ENCODE peak calls at places on chromosomes 3 and 15, in eight cellular contexts. V is HFF-Myc, X is fibroblast of villous mesenchyme, I is thoracic aorta, N is endothelial cell, Q is cardiac muscle cell, G is astrocyte, M is endodermal cell. B is an unnamed sample.

GRCh38 chr3:12556243-12556722 is 604 bp upstream of the MKRN2 start:
- DNase-seq in V (no peak), X (no peak), I (no peak), N (no peak), Q (no peak), G (no peak), M (no peak), B (no peak)

GRCh38 chr3:150314248-150315027 is 93.7 kb upstream of the TSC22D2 start:
- DNase-seq in V (no peak), X (no peak), I (no peak), N (no peak), Q (peak; percentile 36), G (no peak), M (no peak), B (no peak)

GRCh38 chr15:51089699-51090098 is 5.0 kb downstream of the TNFAIP8L3 start:
- DNase-seq in V (no peak), X (peak; percentile 28), I (no peak), N (no peak), Q (no peak), G (peak; percentile 37), M (no peak), B (no peak)

GRCh38 chr15:58758141-58758540 is 8.6 kb upstream of the ADAM10 start:
- DNase-seq in V (no peak), X (peak; percentile 58), I (no peak), N (no peak), Q (no peak), G (no peak), M (no peak), B (no peak)

GRCh38 chr3:25661694-25662455 is 2.8 kb downstream of the TOP2B start:
- DNase-seq in V (no peak), X (peak; percentile 25), I (no peak), N (no peak), Q (peak; percentile 25), G (no peak), M (no peak), B (no peak)

GRCh38 chr15:59917504-59918157 is 86.5 kb upstream of the FOXB1 start:
- DNase-seq in V (peak; percentile 22), X (peak; percentile 18), I (no peak), N (peak; percentile 85), Q (peak; percentile 82), G (peak; percentile 12), M (peak; percentile 95), B (peak; percentile 57)

GRCh38 chr3:120909602-120909878 is 1.5 kb downstream of the STXBP5L start:
- DNase-seq in V (no peak), X (no peak), I (no peak), N (peak; percentile 45), Q (peak; percentile 2), G (no peak), M (peak; percentile 57), B (peak; percentile 2)

GRCh38 chr15:34217587-34218225 is 7.1 kb upstream of the EMC4 start:
- DNase-seq in V (no peak), X (no peak), I (no peak), N (no peak), Q (no peak), G (peak; percentile 74), M (no peak), B (no peak)

GRCh38 chr3:112767777-112768176 is 78.9 kb downstream of the CD200R1L start:
- DNase-seq in V (no peak), X (no peak), I (no peak), N (no peak), Q (no peak), G (no peak), M (no peak), B (no peak)

GRCh38 chr3:11195201-11195600 is 40.9 kb downstream of the HRH1 start:
- DNase-seq in V (no peak), X (no peak), I (no peak), N (no peak), Q (no peak), G (no peak), M (no peak), B (no peak)

GRCh38 chr15:33908396-33908795 is 59.9 kb upstream of the CHRM5 start:
- DNase-seq in V (no peak), X (no peak), I (no peak), N (no peak), Q (no peak), G (peak; percentile 62), M (no peak), B (no peak)

GRCh38 chr15:57281357-57281756 is 94.9 kb upstream of the CGNL1 start:
- DNase-seq in V (no peak), X (no peak), I (no peak), N (no peak), Q (no peak), G (no peak), M (peak; percentile 64), B (no peak)

GRCh38 chr3:191361456-191361855 is 31.1 kb upstream of the UTS2B start:
- DNase-seq in V (no peak), X (no peak), I (no peak), N (no peak), Q (no peak), G (no peak), M (no peak), B (no peak)

GRCh38 chr3:61594978-61595687 is 33.8 kb downstream of the PTPRG start:
- DNase-seq in V (no peak), X (peak; percentile 34), I (no peak), N (no peak), Q (no peak), G (no peak), M (no peak), B (no peak)

GRCh38 chr3:24096695-24097290 is 151.7 kb downstream of the NR1D2 start:
- DNase-seq in V (no peak), X (no peak), I (no peak), N (no peak), Q (no peak), G (no peak), M (no peak), B (no peak)

GRCh38 chr15:74444106-74445062 is 10.6 kb upstream of the SEMA7A start:
- DNase-seq in V (no peak), X (no peak), I (no peak), N (no peak), Q (no peak), G (no peak), M (no peak), B (no peak)

GRCh38 chr15:33047077-33047476 is 147.4 kb downstream of the FMN1 start:
- DNase-seq in V (no peak), X (no peak), I (no peak), N (no peak), Q (no peak), G (no peak), M (no peak), B (no peak)

GRCh38 chr15:96359772-96360498 is 29.4 kb downstream of the NR2F2 start:
- DNase-seq in V (no peak), X (peak; percentile 64), I (no peak), N (no peak), Q (peak; percentile 48), G (no peak), M (peak; percentile 83), B (no peak)

GRCh38 chr3:182886497-182886896 is 93.2 kb downstream of the ATP11B start:
- DNase-seq in V (no peak), X (no peak), I (no peak), N (no peak), Q (no peak), G (no peak), M (no peak), B (no peak)

GRCh38 chr15:88018865-88019626 is 237.5 kb downstream of the NTRK3 start:
- DNase-seq in V (no peak), X (peak; percentile 0), I (no peak), N (no peak), Q (no peak), G (peak; percentile 87), M (no peak), B (no peak)

GRCh38 chr3:15812183-15812582 is 14.4 kb upstream of the ANKRD28 start:
- DNase-seq in V (no peak), X (peak; percentile 49), I (no peak), N (no peak), Q (no peak), G (no peak), M (no peak), B (no peak)

GRCh38 chr3:66985336-66985920 is 12.7 kb upstream of the KBTBD8 start:
- DNase-seq in V (no peak), X (peak; percentile 60), I (no peak), N (no peak), Q (no peak), G (no peak), M (no peak), B (no peak)

GRCh38 chr3:174100744-174101143 is 703.2 kb downstream of the NLGN1 start:
- DNase-seq in V (no peak), X (no peak), I (no peak), N (no peak), Q (no peak), G (no peak), M (no peak), B (no peak)

DNA sequence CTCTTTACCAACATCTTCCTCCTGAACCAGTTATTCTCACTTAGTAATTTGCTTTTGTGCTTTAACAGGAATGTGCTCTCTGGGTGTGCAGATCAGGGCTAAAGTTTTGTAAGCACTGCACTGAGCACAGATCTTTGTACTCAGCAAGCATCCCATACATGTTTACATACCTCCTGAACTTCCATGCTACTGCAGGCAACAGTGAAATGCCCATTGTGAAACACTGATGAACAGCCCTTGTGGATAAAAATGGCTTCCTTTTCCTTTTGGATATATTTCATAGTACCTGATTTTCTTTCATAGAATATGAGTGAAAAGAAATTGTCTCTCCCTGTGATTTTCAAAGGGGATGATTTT is 855.9 kb downstream of the MCTP2 start:
- DNase-seq in V (no peak), X (peak; percentile 77), I (no peak), N (no peak), Q (no peak), G (peak; percentile 3), M (no peak), B (no peak)
- TF ChIP-seq CTCF in V (no peak), X (no peak), I (no peak), N (no peak), Q (no peak), G (no peak), M (no peak), B (no peak)

GRCh38 chr3:33439421-33440327 is 531 bp downstream of the UBP1 start:
- DNase-seq in V (no peak), X (peak; percentile 43), I (no peak), N (peak; percentile 55), Q (peak; percentile 76), G (peak; percentile 17), M (peak; percentile 79), B (peak; percentile 44)
- TF ChIP-seq CTCF in V (no peak), X (no peak), I (no peak), N (no peak), Q (peak; percentile 19), G (no peak), M (peak; percentile 48), B (peak; percentile 43)

GRCh38 chr3:122952509-122952908 is 75.1 kb downstream of the SEMA5B start:
- DNase-seq in V (no peak), X (no peak), I (no peak), N (no peak), Q (no peak), G (no peak), M (peak; percentile 71), B (no peak)
- TF ChIP-seq CTCF in V (no peak), X (no peak), I (no peak), N (no peak), Q (peak; percentile 32), G (no peak), M (peak; percentile 64), B (no peak)

GRCh38 chr15:71530116-71530515 is 280.2 kb upstream of the NR2E3 start:
- DNase-seq in V (no peak), X (no peak), I (no peak), N (no peak), Q (no peak), G (no peak), M (no peak), B (no peak)
- TF ChIP-seq CTCF in V (no peak), X (no peak), I (no peak), N (no peak), Q (no peak), G (no peak), M (no peak), B (no peak)